ENCODE peak calls at places on chromosomes 4 and X, in ten cellular contexts. One of them, this sample, is unnamed.

GRCh38 chr4:2217726-2218125 is 24.2 kb downstream of the HAUS3 start:
- DNase-seq in stimulated activated CD8-positive, alpha-beta memory T cell treated with anti-CD3 and anti-CD28 coated beads, Interleukin-4, amount 100 ng/mL, for 4 hours: no peak
- DNase-seq in osteocyte: no peak
- DNase-seq in GM10248: no peak
- DNase-seq in brain microvascular endothelial cell: no peak
- DNase-seq in lower leg skin: no peak
- DNase-seq in GM03348: peak; percentile 18
- DNase-seq in hepatic stellate cell: no peak
- DNase-seq in fibroblast of mammary gland: peak; percentile 30
- DNase-seq in activated gamma-delta T cell treated with anti-CD3 and anti-CD28 coated beads, Interleukin-2, amount 50 U/mL, for 16 hours: no peak
- DNase-seq in this sample: peak; percentile 45

GRCh38 chrX:133265331-133265730 is 47.2 kb upstream of the TFDP3 start:
- DNase-seq in stimulated activated CD8-positive, alpha-beta memory T cell treated with anti-CD3 and anti-CD28 coated beads, Interleukin-4, amount 100 ng/mL, for 4 hours: no peak
- DNase-seq in osteocyte: no peak
- DNase-seq in GM10248: no peak
- DNase-seq in brain microvascular endothelial cell: no peak
- DNase-seq in lower leg skin: no peak
- DNase-seq in GM03348: no peak
- DNase-seq in hepatic stellate cell: no peak
- DNase-seq in fibroblast of mammary gland: no peak
- DNase-seq in activated gamma-delta T cell treated with anti-CD3 and anti-CD28 coated beads, Interleukin-2, amount 50 U/mL, for 16 hours: no peak
- DNase-seq in this sample: no peak

GRCh38 chrX:149687991-149688390 is 23.9 kb upstream of the MAGEA11 start:
- DNase-seq in stimulated activated CD8-positive, alpha-beta memory T cell treated with anti-CD3 and anti-CD28 coated beads, Interleukin-4, amount 100 ng/mL, for 4 hours: no peak
- DNase-seq in osteocyte: no peak
- DNase-seq in GM10248: no peak
- DNase-seq in brain microvascular endothelial cell: no peak
- DNase-seq in lower leg skin: no peak
- DNase-seq in GM03348: no peak
- DNase-seq in hepatic stellate cell: no peak
- DNase-seq in fibroblast of mammary gland: no peak
- DNase-seq in activated gamma-delta T cell treated with anti-CD3 and anti-CD28 coated beads, Interleukin-2, amount 50 U/mL, for 16 hours: no peak
- DNase-seq in this sample: no peak

GRCh38 chr4:59759082-59759825 is 1440.9 kb upstream of the ADGRL3 start:
- DNase-seq in stimulated activated CD8-positive, alpha-beta memory T cell treated with anti-CD3 and anti-CD28 coated beads, Interleukin-4, amount 100 ng/mL, for 4 hours: no peak
- DNase-seq in osteocyte: no peak
- DNase-seq in GM10248: no peak
- DNase-seq in brain microvascular endothelial cell: no peak
- DNase-seq in lower leg skin: no peak
- DNase-seq in GM03348: no peak
- DNase-seq in hepatic stellate cell: no peak
- DNase-seq in fibroblast of mammary gland: no peak
- DNase-seq in activated gamma-delta T cell treated with anti-CD3 and anti-CD28 coated beads, Interleukin-2, amount 50 U/mL, for 16 hours: no peak
- DNase-seq in this sample: no peak

GRCh38 chr4:34972189-34972588 is 1272.1 kb downstream of the ARAP2 start:
- DNase-seq in stimulated activated CD8-positive, alpha-beta memory T cell treated with anti-CD3 and anti-CD28 coated beads, Interleukin-4, amount 100 ng/mL, for 4 hours: no peak
- DNase-seq in osteocyte: no peak
- DNase-seq in GM10248: no peak
- DNase-seq in brain microvascular endothelial cell: no peak
- DNase-seq in lower leg skin: no peak
- DNase-seq in GM03348: no peak
- DNase-seq in hepatic stellate cell: no peak
- DNase-seq in fibroblast of mammary gland: no peak
- DNase-seq in activated gamma-delta T cell treated with anti-CD3 and anti-CD28 coated beads, Interleukin-2, amount 50 U/mL, for 16 hours: no peak
- DNase-seq in this sample: peak; percentile 45

GRCh38 chr4:15428611-15429010 is 778 bp downstream of the C1QTNF7 start:
- DNase-seq in stimulated activated CD8-positive, alpha-beta memory T cell treated with anti-CD3 and anti-CD28 coated beads, Interleukin-4, amount 100 ng/mL, for 4 hours: no peak
- DNase-seq in osteocyte: no peak
- DNase-seq in GM10248: no peak
- DNase-seq in brain microvascular endothelial cell: no peak
- DNase-seq in lower leg skin: peak; percentile 90
- DNase-seq in GM03348: no peak
- DNase-seq in hepatic stellate cell: no peak
- DNase-seq in fibroblast of mammary gland: no peak
- DNase-seq in activated gamma-delta T cell treated with anti-CD3 and anti-CD28 coated beads, Interleukin-2, amount 50 U/mL, for 16 hours: no peak
- DNase-seq in this sample: no peak

GRCh38 chr4:14880805-14881204 is 121.5 kb upstream of the CPEB2 start:
- DNase-seq in stimulated activated CD8-positive, alpha-beta memory T cell treated with anti-CD3 and anti-CD28 coated beads, Interleukin-4, amount 100 ng/mL, for 4 hours: no peak
- DNase-seq in osteocyte: no peak
- DNase-seq in GM10248: no peak
- DNase-seq in brain microvascular endothelial cell: no peak
- DNase-seq in lower leg skin: no peak
- DNase-seq in GM03348: no peak
- DNase-seq in hepatic stellate cell: no peak
- DNase-seq in fibroblast of mammary gland: no peak
- DNase-seq in activated gamma-delta T cell treated with anti-CD3 and anti-CD28 coated beads, Interleukin-2, amount 50 U/mL, for 16 hours: no peak
- DNase-seq in this sample: no peak

GRCh38 chr4:73257995-73258667 is 467 bp downstream of the ANKRD17 start:
- DNase-seq in stimulated activated CD8-positive, alpha-beta memory T cell treated with anti-CD3 and anti-CD28 coated beads, Interleukin-4, amount 100 ng/mL, for 4 hours: no peak
- DNase-seq in osteocyte: no peak
- DNase-seq in GM10248: no peak
- DNase-seq in brain microvascular endothelial cell: peak; percentile 2
- DNase-seq in lower leg skin: no peak
- DNase-seq in GM03348: peak; percentile 29
- DNase-seq in hepatic stellate cell: peak; percentile 37
- DNase-seq in fibroblast of mammary gland: peak; percentile 40
- DNase-seq in activated gamma-delta T cell treated with anti-CD3 and anti-CD28 coated beads, Interleukin-2, amount 50 U/mL, for 16 hours: peak; percentile 49
- DNase-seq in this sample: peak; percentile 16

GRCh38 chr4:144338834-144339233 is 198.3 kb upstream of the GYPA start:
- DNase-seq in stimulated activated CD8-positive, alpha-beta memory T cell treated with anti-CD3 and anti-CD28 coated beads, Interleukin-4, amount 100 ng/mL, for 4 hours: no peak
- DNase-seq in osteocyte: no peak
- DNase-seq in GM10248: no peak
- DNase-seq in brain microvascular endothelial cell: no peak
- DNase-seq in lower leg skin: no peak
- DNase-seq in GM03348: no peak
- DNase-seq in hepatic stellate cell: no peak
- DNase-seq in fibroblast of mammary gland: no peak
- DNase-seq in activated gamma-delta T cell treated with anti-CD3 and anti-CD28 coated beads, Interleukin-2, amount 50 U/mL, for 16 hours: no peak
- DNase-seq in this sample: no peak

GRCh38 chr4:88006956-88007303 is 505 bp upstream of the PKD2 start:
- DNase-seq in stimulated activated CD8-positive, alpha-beta memory T cell treated with anti-CD3 and anti-CD28 coated beads, Interleukin-4, amount 100 ng/mL, for 4 hours: no peak
- DNase-seq in osteocyte: no peak
- DNase-seq in GM10248: peak; percentile 18
- DNase-seq in brain microvascular endothelial cell: no peak
- DNase-seq in lower leg skin: no peak
- DNase-seq in GM03348: no peak
- DNase-seq in hepatic stellate cell: no peak
- DNase-seq in fibroblast of mammary gland: peak; percentile 15
- DNase-seq in activated gamma-delta T cell treated with anti-CD3 and anti-CD28 coated beads, Interleukin-2, amount 50 U/mL, for 16 hours: no peak
- DNase-seq in this sample: no peak

GRCh38 chrX:49947778-49948177 is 25.4 kb downstream of the CLCN5 start:
- DNase-seq in stimulated activated CD8-positive, alpha-beta memory T cell treated with anti-CD3 and anti-CD28 coated beads, Interleukin-4, amount 100 ng/mL, for 4 hours: no peak
- DNase-seq in osteocyte: no peak
- DNase-seq in GM10248: no peak
- DNase-seq in brain microvascular endothelial cell: no peak
- DNase-seq in lower leg skin: no peak
- DNase-seq in GM03348: no peak
- DNase-seq in hepatic stellate cell: no peak
- DNase-seq in fibroblast of mammary gland: no peak
- DNase-seq in activated gamma-delta T cell treated with anti-CD3 and anti-CD28 coated beads, Interleukin-2, amount 50 U/mL, for 16 hours: no peak
- DNase-seq in this sample: no peak

GRCh38 chrX:132331000-132331399 is 111.8 kb upstream of the RAP2C start:
- DNase-seq in stimulated activated CD8-positive, alpha-beta memory T cell treated with anti-CD3 and anti-CD28 coated beads, Interleukin-4, amount 100 ng/mL, for 4 hours: no peak
- DNase-seq in osteocyte: no peak
- DNase-seq in GM10248: no peak
- DNase-seq in brain microvascular endothelial cell: no peak
- DNase-seq in lower leg skin: no peak
- DNase-seq in GM03348: no peak
- DNase-seq in hepatic stellate cell: no peak
- DNase-seq in fibroblast of mammary gland: no peak
- DNase-seq in activated gamma-delta T cell treated with anti-CD3 and anti-CD28 coated beads, Interleukin-2, amount 50 U/mL, for 16 hours: no peak
- DNase-seq in this sample: no peak

This sample was measured in RCC 7860.